ENCODE peak calls at places on chromosomes 12 and 14, in five cellular contexts. One of them, this sample, is unnamed.

GRCh38 chr14:103087343-103087835 is 3.4 kb downstream of the LBHD2 start:
- DNase-seq in GM12878: no peak
- DNase-seq in A549: no peak
- DNase-seq in H1: no peak
- DNase-seq in K562: no peak
- DNase-seq in this sample: no peak

GRCh38 chr14:35557221-35557747 is 23.3 kb downstream of the INSM2 start:
- DNase-seq in K562: no peak
- DNase-seq in H1: no peak
- DNase-seq in GM12878: no peak
- DNase-seq in A549: no peak
- DNase-seq in this sample: no peak

GRCh38 chr12:100164153-100164704 is 21.6 kb upstream of the BLTP3B start:
- DNase-seq in K562: no peak
- DNase-seq in GM12878: no peak
- DNase-seq in H1: no peak
- DNase-seq in A549: no peak
- DNase-seq in this sample: no peak

GRCh38 chr12:100346660-100347059 is 10.2 kb upstream of the SLC17A8 start:
- DNase-seq in K562: no peak
- DNase-seq in GM12878: no peak
- DNase-seq in H1: no peak
- DNase-seq in A549: no peak
- DNase-seq in this sample: peak; percentile 4

GRCh38 chr12:121794532-121795028 is 1.1 kb upstream of the RHOF start:
- DNase-seq in H1: no peak
- DNase-seq in K562: peak; percentile 31
- DNase-seq in GM12878: no peak
- DNase-seq in A549: no peak
- DNase-seq in this sample: no peak

GRCh38 chr14:64502476-64503183 is 1.0 kb downstream of the ZBTB25 start:
- DNase-seq in GM12878: no peak
- DNase-seq in H1: no peak
- DNase-seq in A549: no peak
- DNase-seq in K562: no peak
- DNase-seq in this sample: no peak

GRCh38 chr12:79033788-79034187 is 169.2 kb downstream of the SYT1 start:
- DNase-seq in H1: no peak
- DNase-seq in A549: no peak
- DNase-seq in GM12878: no peak
- DNase-seq in K562: no peak
- DNase-seq in this sample: no peak

GRCh38 chr12:128970110-128970509 is 116.8 kb downstream of the GLT1D1 start:
- DNase-seq in GM12878: no peak
- DNase-seq in A549: no peak
- DNase-seq in H1: no peak
- DNase-seq in K562: no peak
- DNase-seq in this sample: no peak

GRCh38 chr12:91127751-91128150 is 16.5 kb upstream of the LUM start:
- DNase-seq in K562: no peak
- DNase-seq in GM12878: no peak
- DNase-seq in A549: no peak
- DNase-seq in H1: no peak
- DNase-seq in this sample: peak; percentile 41

GRCh38 chr12:30839643-30840190 is 85.0 kb upstream of the CAPRIN2 start:
- DNase-seq in GM12878: no peak
- DNase-seq in H1: no peak
- DNase-seq in A549: no peak
- DNase-seq in K562: no peak
- DNase-seq in this sample: no peak

GRCh38 chr12:110907583-110907982 is 12.8 kb downstream of the MYL2 start:
- DNase-seq in GM12878: no peak
- DNase-seq in A549: no peak
- DNase-seq in H1: no peak
- DNase-seq in K562: no peak
- DNase-seq in this sample: no peak

GRCh38 chr12:47832263-47832933 is 12.7 kb upstream of the HDAC7 start:
- DNase-seq in H1: no peak
- DNase-seq in GM12878: no peak
- DNase-seq in K562: no peak
- DNase-seq in A549: no peak
- DNase-seq in this sample: no peak
- TF ChIP-seq HDAC2 in H1: no peak
- TF ChIP-seq HDAC2 in GM12878: no peak
- TF ChIP-seq HDAC2 in K562: no peak
- TF ChIP-seq HDAC2 in A549: no peak
- TF ChIP-seq HDAC2 in this sample: no peak

GRCh38 chr12:28114488-28114887 is 75.8 kb upstream of the CCDC91 start:
- DNase-seq in H1: no peak
- DNase-seq in A549: no peak
- DNase-seq in GM12878: no peak
- DNase-seq in K562: no peak
- DNase-seq in this sample: no peak

GRCh38 chr12:28108599-28108998 is 81.7 kb upstream of the CCDC91 start:
- DNase-seq in GM12878: no peak
- DNase-seq in K562: no peak
- DNase-seq in A549: no peak
- DNase-seq in H1: no peak
- DNase-seq in this sample: no peak

GRCh38 chr12:28107679-28108078 is 82.6 kb upstream of the CCDC91 start:
- DNase-seq in H1: no peak
- DNase-seq in GM12878: no peak
- DNase-seq in A549: no peak
- DNase-seq in K562: no peak
- DNase-seq in this sample: no peak

GRCh38 chr12:28104893-28105864 is 85.1 kb upstream of the CCDC91 start:
- DNase-seq in H1: no peak
- DNase-seq in K562: no peak
- DNase-seq in GM12878: no peak
- DNase-seq in A549: no peak
- DNase-seq in this sample: no peak

GRCh38 chr12:28110329-28110728 is 79.9 kb upstream of the CCDC91 start:
- DNase-seq in A549: no peak
- DNase-seq in K562: no peak
- DNase-seq in GM12878: no peak
- DNase-seq in H1: no peak
- DNase-seq in this sample: no peak
- H3K27ac ChIP-seq in A549: no peak overlapping the region
- H3K27ac ChIP-seq in K562: peak overlapping the region; percentile 67
- H3K27ac ChIP-seq in GM12878: no peak overlapping the region
- H3K27ac ChIP-seq in H1: no peak overlapping the region
- H3K27ac ChIP-seq in this sample: no peak overlapping the region

GRCh38 chr12:118645219-118645618 is 268.9 kb downstream of the SUDS3 start:
- DNase-seq in A549: no peak
- DNase-seq in K562: peak; percentile 52
- DNase-seq in H1: no peak
- DNase-seq in GM12878: no peak
- DNase-seq in this sample: peak; percentile 23
- TF ChIP-seq HDAC2 in A549: no peak
- TF ChIP-seq HDAC2 in K562: no peak
- TF ChIP-seq HDAC2 in H1: no peak
- TF ChIP-seq HDAC2 in GM12878: no peak
- TF ChIP-seq HDAC2 in this sample: no peak

DNA sequence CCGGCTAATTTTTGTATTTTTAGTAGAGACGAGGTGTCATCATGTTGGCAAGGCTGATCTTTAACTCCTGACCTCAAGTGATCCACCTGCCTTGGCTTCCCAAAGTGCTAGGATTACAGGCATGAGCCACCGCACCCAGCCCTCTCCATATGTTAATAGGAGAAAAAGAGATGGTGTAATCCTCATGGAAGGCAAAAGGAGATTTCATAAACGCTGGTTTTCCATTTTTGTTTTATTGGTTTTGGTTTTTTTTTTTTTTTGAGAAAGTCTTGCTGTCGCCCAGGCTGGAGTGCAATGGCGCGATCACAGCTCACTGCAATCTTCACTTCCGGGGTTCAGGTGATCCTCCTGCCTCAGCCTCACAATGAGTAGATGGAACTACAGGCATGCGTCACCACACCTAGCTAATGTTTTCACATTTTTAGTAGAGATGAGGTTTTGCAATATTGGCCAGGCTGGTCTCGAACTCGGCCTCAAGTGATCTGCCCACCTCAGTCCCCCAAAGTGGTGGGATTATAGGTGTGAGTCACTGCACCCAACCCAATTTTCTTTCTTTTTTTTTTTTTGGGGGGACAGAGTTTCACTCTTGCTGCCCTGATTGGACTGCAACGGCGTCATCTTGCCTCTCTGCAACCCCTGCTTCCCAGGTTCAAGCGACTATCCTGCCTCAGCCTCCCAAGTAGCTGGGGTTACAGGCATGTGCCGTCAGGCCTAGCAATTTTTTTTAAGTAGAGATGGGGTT is 8.1 kb downstream of the PTGES3 start:
- DNase-seq in K562: no peak
- DNase-seq in A549: no peak
- DNase-seq in H1: no peak
- DNase-seq in GM12878: no peak
- DNase-seq in this sample: no peak
- H3K27ac ChIP-seq in K562: peak overlapping the region; percentile 50
- H3K27ac ChIP-seq in A549: no peak overlapping the region
- H3K27ac ChIP-seq in H1: no peak overlapping the region
- H3K27ac ChIP-seq in GM12878: no peak overlapping the region
- H3K27ac ChIP-seq in this sample: no peak overlapping the region

DNA sequence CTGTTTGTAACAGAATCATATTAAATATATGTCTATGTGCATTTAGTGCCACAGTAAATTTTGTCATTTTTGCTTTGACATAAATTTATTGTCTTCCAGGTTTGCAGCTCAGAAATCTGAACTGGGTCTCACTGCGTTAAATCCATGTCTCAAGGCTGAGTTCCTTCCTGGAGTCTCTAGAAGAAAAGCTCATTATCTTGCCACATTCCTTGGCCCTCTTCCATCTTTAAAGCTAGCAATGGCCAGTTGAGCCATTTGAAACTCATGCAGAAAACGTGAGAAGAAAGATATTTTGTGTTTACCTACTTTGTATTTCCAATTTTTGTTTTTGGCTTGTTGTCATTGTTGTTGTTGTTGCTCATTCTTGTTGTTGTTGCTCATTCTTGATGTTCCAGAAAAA is 10.7 kb downstream of the PRH1 start:
- DNase-seq in K562: no peak
- DNase-seq in A549: no peak
- DNase-seq in GM12878: no peak
- DNase-seq in H1: no peak
- DNase-seq in this sample: no peak
- TF ChIP-seq HDAC2 in K562: no peak
- TF ChIP-seq HDAC2 in A549: no peak
- TF ChIP-seq HDAC2 in GM12878: no peak
- TF ChIP-seq HDAC2 in H1: no peak
- TF ChIP-seq HDAC2 in this sample: no peak

GRCh38 chr12:73057428-73057827 is 785.3 kb downstream of the TRHDE start:
- DNase-seq in GM12878: no peak
- DNase-seq in K562: no peak
- DNase-seq in H1: no peak
- DNase-seq in A549: no peak
- DNase-seq in this sample: no peak

DNA sequence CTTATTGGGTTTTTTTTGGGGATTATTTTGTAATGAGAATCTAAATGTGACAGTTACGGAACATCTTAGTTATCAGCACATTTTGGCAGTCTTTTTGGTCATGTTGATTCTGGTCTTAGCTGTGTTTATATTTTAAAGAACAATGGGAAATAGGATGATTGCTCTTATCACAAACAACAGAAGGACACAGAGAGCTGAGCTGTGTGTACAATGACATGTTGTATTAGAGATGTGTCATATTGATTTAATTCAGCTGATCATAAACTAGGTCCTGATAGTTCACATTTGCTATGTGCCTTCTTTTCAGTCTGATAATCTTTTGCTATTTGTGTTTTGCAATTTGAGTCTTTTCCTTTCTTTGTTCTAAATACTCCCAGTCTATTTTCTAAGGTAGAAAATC is 781.7 kb downstream of the TRHDE start:
- DNase-seq in H1: no peak
- DNase-seq in K562: no peak
- DNase-seq in GM12878: no peak
- DNase-seq in A549: no peak
- DNase-seq in this sample: no peak
- H3K27ac ChIP-seq in H1: no peak overlapping the region
- H3K27ac ChIP-seq in K562: no peak overlapping the region
- H3K27ac ChIP-seq in GM12878: no peak overlapping the region
- H3K27ac ChIP-seq in A549: no peak overlapping the region
- H3K27ac ChIP-seq in this sample: no peak overlapping the region

This sample was measured in HepG2.